ENCODE peak calls at places on chromosomes 16 and 17, in five cellular contexts. P is cardiac fibroblast, R is A549, V is Caco-2, X is ascending aorta. W is an unnamed sample.

GRCh38 chr16:3902731-3903130 is 22.2 kb upstream of the CREBBP start:
- DNase-seq in R (no peak), P (no peak), V (no peak), X (no peak), W (peak)

GRCh38 chr17:51397361-51398127 is 137.2 kb downstream of the UTP18 start:
- DNase-seq in R (peak), X (no peak), V (no peak), P (no peak), W (peak)

GRCh38 chr16:86193528-86194193 is 294.7 kb downstream of the IRF8 start:
- DNase-seq in V (no peak), R (no peak), P (no peak), X (no peak), W (no peak)

GRCh38 chr17:65703891-65704290 is 142.4 kb upstream of the AXIN2 start:
- DNase-seq in P (no peak), X (no peak), V (no peak), R (no peak), W (no peak)

GRCh38 chr16:22813946-22814325 is at the start of gene HS3ST2:
- DNase-seq in P (peak), V (no peak), X (no peak), R (no peak), W (no peak)

GRCh38 chr16:66503030-66503429 is 46.9 kb downstream of the TK2 start:
- DNase-seq in R (no peak), X (no peak), V (no peak), P (no peak), W (no peak)

GRCh38 chr17:69654981-69655581 is 240.6 kb downstream of the MAP2K6 start:
- DNase-seq in X (no peak), R (no peak), V (no peak), P (peak), W (peak)

GRCh38 chr16:84874004-84874435 is 54.2 kb downstream of the CRISPLD2 start:
- DNase-seq in R (no peak), X (no peak), V (no peak), P (peak), W (no peak)

GRCh38 chr17:47883589-47884426 is 12.2 kb upstream of the SP2 start:
- DNase-seq in V (peak), R (no peak), P (no peak), X (no peak), W (no peak)

GRCh38 chr17:73546770-73547345 is 97.4 kb downstream of the SDK2 start:
- DNase-seq in V (peak), R (peak), X (no peak), P (peak), W (peak)

GRCh38 chr17:63589646-63590045 is 11.0 kb upstream of the TACO1 start:
- DNase-seq in P (no peak), X (no peak), V (no peak), R (no peak), W (no peak)

GRCh38 chr17:2453325-2453724 is 52.5 kb upstream of the MNT start:
- DNase-seq in V (no peak), X (no peak), P (no peak), R (no peak), W (no peak)

GRCh38 chr17:78383725-78384471 is 5.4 kb downstream of the PGS1 start:
- DNase-seq in X (peak), P (peak), R (no peak), V (no peak), W (peak)

GRCh38 chr16:67188798-67189197 is 1.1 kb downstream of the EXOC3L1 start:
- DNase-seq in P (no peak), X (no peak), R (no peak), V (no peak), W (no peak)

GRCh38 chr17:14833201-14833773 is 431.8 kb downstream of the PMP22 start:
- DNase-seq in R (no peak), X (no peak), V (no peak), P (peak), W (peak)

GRCh38 chr16:3305109-3306068 is at the start of the genes TIGD7 and ZNF75A:
- DNase-seq in R (peak), P (peak), V (peak), X (no peak), W (peak)

GRCh38 chr16:73093146-73094144 is 45.5 kb upstream of the ZFHX3 start:
- DNase-seq in P (peak), R (no peak), V (no peak), X (no peak), W (peak)

GRCh38 chr17:66548158-66548557 is 245.7 kb downstream of the PRKCA start:
- DNase-seq in P (no peak), X (no peak), R (no peak), V (peak), W (no peak)

GRCh38 chr17:77381731-77382130 is 241.0 kb downstream of the SEC14L1 start:
- DNase-seq in X (no peak), V (no peak), R (no peak), P (no peak), W (no peak)

GRCh38 chr17:81508639-81509047 is 4.0 kb downstream of the ACTG1 start:
- DNase-seq in R (no peak), V (no peak), X (no peak), P (peak), W (peak)

GRCh38 chr17:21425736-21426135 is 49.6 kb downstream of the KCNJ12 start:
- DNase-seq in V (no peak), P (no peak), X (no peak), R (no peak), W (no peak)

GRCh38 chr17:64388961-64389565 is 1.6 kb downstream of the PECAM1 start:
- DNase-seq in X (no peak), R (no peak), P (no peak), V (no peak), W (no peak)

GRCh38 chr17:44766409-44767038 is 7.7 kb downstream of the ADAM11 start:
- DNase-seq in P (no peak), R (no peak), V (no peak), X (no peak), W (no peak)

GRCh38 chr16:57598437-57598836 is 30.0 kb upstream of the ADGRG1 start:
- DNase-seq in P (no peak), X (no peak), V (no peak), R (no peak), W (no peak)

GRCh38 chr17:65102788-65103187 is 34.4 kb upstream of the RGS9 start:
- DNase-seq in X (no peak), R (no peak), P (peak), V (no peak), W (no peak)

GRCh38 chr16:79661578-79661977 is 61.0 kb upstream of the MAF start:
- DNase-seq in V (no peak), R (no peak), X (no peak), P (no peak), W (no peak)

GRCh38 chr16:61681673-61682072 is 354.6 kb downstream of the CDH8 start:
- DNase-seq in P (no peak), V (no peak), X (no peak), R (no peak), W (no peak)

GRCh38 chr16:14325921-14326401 is 254.8 kb downstream of the MRTFB start:
- DNase-seq in X (no peak), V (no peak), P (peak), R (no peak), W (peak)

GRCh38 chr17:7026471-7027115 is 3.7 kb downstream of the BCL6B start:
- DNase-seq in X (no peak), P (no peak), R (no peak), V (no peak), W (no peak)

GRCh38 chr17:49548506-49549310 is 27.0 kb upstream of the NXPH3 start:
- DNase-seq in V (peak), X (no peak), P (peak), R (peak), W (peak)

GRCh38 chr17:1399366-1399678 is 700 bp downstream of the YWHAE start:
- DNase-seq in V (no peak), P (no peak), X (no peak), R (no peak), W (no peak)

GRCh38 chr17:41967141-41967920 is 736 bp downstream of the CNP start:
- DNase-seq in X (no peak), V (no peak), R (no peak), P (peak), W (peak)

GRCh38 chr16:26599786-26600107 is 467.0 kb upstream of the C16orf82 start:
- DNase-seq in X (no peak), R (no peak), V (no peak), P (no peak), W (peak)

GRCh38 chr16:35207059-35207999 is 1747.9 kb downstream of the TP53TG3F start:
- DNase-seq in R (no peak), X (no peak), V (no peak), P (no peak), W (no peak)

GRCh38 chr17:80225230-80225629 is 5.0 kb downstream of the SLC26A11 start:
- DNase-seq in X (no peak), R (no peak), V (no peak), P (no peak), W (no peak)

DNA sequence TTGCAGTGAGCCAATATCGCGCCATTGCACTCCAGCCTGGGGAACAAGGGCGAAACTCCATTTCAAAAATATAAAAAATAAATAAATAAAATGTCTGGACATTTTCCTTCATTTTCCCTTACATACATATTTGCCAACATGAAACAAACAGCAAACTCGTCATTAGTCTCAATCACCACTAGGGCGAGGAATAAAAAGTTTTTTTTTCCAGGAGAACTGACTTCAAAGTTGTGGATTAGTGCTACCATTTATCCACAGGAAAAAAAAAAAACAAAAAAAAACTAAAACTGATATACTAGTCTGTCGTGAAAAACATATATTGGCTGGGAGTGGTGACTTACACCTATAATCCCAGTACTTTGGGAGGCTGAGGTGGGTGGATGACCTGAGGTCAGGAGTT is 77.0 kb upstream of the MTMR4 start:
- DNase-seq in X (no peak), P (no peak), R (no peak), V (no peak), W (peak)
- TF ChIP-seq CTCF in X (no peak), P (peak), R (no peak), V (no peak), W (no peak)

GRCh38 chr17:57852041-57852954 is 2.5 kb upstream of the MRPS23 start:
- DNase-seq in R (no peak), P (no peak), X (no peak), V (no peak), W (no peak)
- H3K4me3 ChIP-seq in R (no peak), P (no peak), X (peak), V (no peak), W (no peak)

GRCh38 chr16:77679336-77679735 is 43.0 kb upstream of the NUDT7 start:
- DNase-seq in X (no peak), P (no peak), R (no peak), V (no peak), W (no peak)

GRCh38 chr16:77674888-77675287 is 47.4 kb upstream of the NUDT7 start:
- DNase-seq in P (peak), X (no peak), V (no peak), R (no peak), W (peak)

GRCh38 chr16:77677129-77677528 is 45.2 kb upstream of the NUDT7 start:
- DNase-seq in X (no peak), R (no peak), P (no peak), V (peak), W (no peak)

GRCh38 chr16:77679901-77680300 is 42.4 kb upstream of the NUDT7 start:
- DNase-seq in X (no peak), P (no peak), V (no peak), R (no peak), W (no peak)

GRCh38 chr16:77675464-77676324 is 46.6 kb upstream of the NUDT7 start:
- DNase-seq in R (peak), V (peak), X (no peak), P (peak), W (peak)
- TF ChIP-seq CTCF in R (peak), V (peak), X (peak), P (peak), W (peak)

GRCh38 chr17:17782425-17783120 is 54.2 kb downstream of the SREBF1 start:
- DNase-seq in V (peak), R (no peak), X (no peak), P (no peak), W (no peak)

GRCh38 chr17:17783121-17783824 is 53.5 kb downstream of the SREBF1 start:
- DNase-seq in V (peak), R (no peak), X (no peak), P (peak), W (peak)

GRCh38 chr17:17783825-17784598 is 52.8 kb downstream of the SREBF1 start:
- DNase-seq in X (no peak), P (peak), V (no peak), R (no peak), W (peak)

GRCh38 chr17:17785407-17785806 is 51.4 kb downstream of the SREBF1 start:
- DNase-seq in V (no peak), R (no peak), X (no peak), P (no peak), W (no peak)

GRCh38 chr17:17784599-17785264 is 52.1 kb downstream of the SREBF1 start:
- DNase-seq in V (peak), P (no peak), R (peak), X (no peak), W (peak)
- H3K4me3 ChIP-seq in V (no peak), P (no peak), R (no peak), X (peak), W (no peak)

GRCh38 chr17:58337600-58338453 is 9.2 kb upstream of the TSPOAP1 start:
- DNase-seq in X (peak), V (peak), P (peak), R (no peak), W (peak)
- TF ChIP-seq CTCF in X (no peak), V (no peak), P (no peak), R (no peak), W (no peak)

W was measured in choroid plexus epithelial cell.